ENCODE peak calls at places on chromosomes 5 and 9, in nine cellular contexts. L is HCEC 1CT; C is NCI-H345; T is RCC 7860; U is midbrain; B is adipocyte; Y is A549; M is stimulated activated CD8-positive, alpha-beta memory T cell treated with anti-CD3 and anti-CD28 coated beads, Interleukin-4, amount 100 ng/mL, for 1 hour; O is fibroblast of pulmonary artery. N is an unnamed sample.

GRCh38 chr9:5799314-5799713 is 33.6 kb downstream of the ERMP1 start:
- DNase-seq in Y (peak), O (peak), C (peak), U (peak), T (peak), B (peak), L (peak), M (no peak), N (peak)

GRCh38 chr5:132103380-132103951 is 29.9 kb downstream of the CSF2 start:
- DNase-seq in B (peak), M (peak), C (no peak), O (peak), U (peak), Y (peak), L (peak), T (peak), N (peak)

GRCh38 chr9:8179381-8180053 is 379.9 kb upstream of the DMAC1 start:
- DNase-seq in Y (no peak), L (no peak), T (no peak), C (no peak), M (no peak), U (peak), B (no peak), O (no peak), N (no peak)

GRCh38 chr5:33984671-33985124 is at the start of gene SLC45A2:
- DNase-seq in T (no peak), C (no peak), Y (no peak), L (no peak), M (no peak), U (no peak), O (peak), B (no peak), N (no peak)

GRCh38 chr9:83622433-83622813 is 520 bp upstream of the IDNK start:
- DNase-seq in T (no peak), M (no peak), L (no peak), C (no peak), Y (peak), U (no peak), B (no peak), O (no peak), N (no peak)

GRCh38 chr9:97386265-97386633 is 25.6 kb upstream of the TDRD7 start:
- DNase-seq in T (no peak), O (no peak), L (no peak), M (no peak), C (no peak), B (no peak), Y (no peak), U (no peak), N (no peak)

GRCh38 chr9:112878752-112879151 is 11.9 kb downstream of the SLC46A2 start:
- DNase-seq in C (no peak), U (no peak), L (no peak), B (no peak), Y (no peak), M (no peak), T (no peak), O (no peak), N (no peak)

GRCh38 chr5:7754997-7755596 is 95.8 kb downstream of the CFAP90 start:
- DNase-seq in C (no peak), O (peak), L (no peak), U (peak), Y (peak), T (peak), M (no peak), B (peak), N (peak)

GRCh38 chr9:20191239-20191840 is 402.5 kb upstream of the SLC24A2 start:
- DNase-seq in C (no peak), L (peak), M (no peak), T (no peak), Y (peak), B (no peak), U (no peak), O (no peak), N (no peak)

GRCh38 chr5:9483251-9483650 is 62.6 kb downstream of the SEMA5A start:
- DNase-seq in C (no peak), L (peak), B (peak), O (no peak), M (no peak), Y (no peak), U (no peak), T (no peak), N (no peak)

GRCh38 chr5:137594717-137595116 is 95.6 kb upstream of the SPOCK1 start:
- DNase-seq in B (peak), L (no peak), C (no peak), M (no peak), O (peak), U (no peak), Y (no peak), T (no peak), N (no peak)

GRCh38 chr9:127177221-127177620 is 54.8 kb upstream of the ANGPTL2 start:
- DNase-seq in L (no peak), B (no peak), O (no peak), T (no peak), M (no peak), C (no peak), U (no peak), Y (no peak), N (no peak)

GRCh38 chr9:133487331-133487725 is 8.4 kb upstream of the SLC2A6 start:
- DNase-seq in L (no peak), M (no peak), U (no peak), B (no peak), T (no peak), Y (no peak), O (no peak), C (no peak), N (no peak)

GRCh38 chr9:122866079-122866478 is 37.7 kb upstream of the PDCL start:
- DNase-seq in C (no peak), O (no peak), Y (no peak), M (no peak), T (no peak), U (no peak), L (no peak), B (no peak), N (no peak)

GRCh38 chr9:91060520-91061343 is 259.1 kb downstream of the SYK start:
- DNase-seq in U (no peak), Y (peak), M (no peak), O (peak), B (peak), C (peak), L (peak), T (peak), N (peak)

GRCh38 chr9:16320338-16320902 is 550.0 kb downstream of the BNC2 start:
- DNase-seq in Y (no peak), U (no peak), L (no peak), T (no peak), O (no peak), M (no peak), C (no peak), B (no peak), N (no peak)

GRCh38 chr9:112174223-112174964 is 703 bp downstream of the SUSD1 start:
- DNase-seq in C (peak), L (peak), U (no peak), T (peak), O (no peak), M (peak), Y (peak), B (peak), N (peak)

GRCh38 chr9:12980482-12980881 is 205.7 kb downstream of the LURAP1L start:
- DNase-seq in U (no peak), L (no peak), B (no peak), T (no peak), O (no peak), Y (no peak), C (no peak), M (no peak), N (no peak)

GRCh38 chr9:73093740-73094379 is 57.8 kb upstream of the ANXA1 start:
- DNase-seq in U (no peak), L (peak), T (no peak), O (peak), C (no peak), Y (no peak), B (peak), M (no peak), N (peak)

GRCh38 chr9:5870691-5871090 is 20.0 kb upstream of the MLANA start:
- DNase-seq in U (no peak), M (no peak), L (no peak), T (no peak), B (no peak), Y (no peak), O (no peak), C (peak), N (peak)

GRCh38 chr5:473344-474192 is 30.6 kb downstream of the EXOC3 start:
- DNase-seq in L (peak), M (no peak), Y (peak), O (peak), C (peak), U (no peak), T (no peak), B (peak), N (peak)

GRCh38 chr9:132168347-132168746 is 6.5 kb downstream of the NTNG2 start:
- DNase-seq in L (no peak), O (peak), C (no peak), U (peak), T (peak), M (no peak), B (no peak), Y (no peak), N (no peak)

GRCh38 chr9:111158375-111158774 is 120.1 kb upstream of the LPAR1 start:
- DNase-seq in B (peak), Y (no peak), T (no peak), O (no peak), L (no peak), M (no peak), U (no peak), C (no peak), N (no peak)

GRCh38 chr5:171419663-171420428 is 399 bp downstream of the FGF18 start:
- DNase-seq in L (no peak), Y (peak), C (peak), O (peak), B (peak), M (no peak), T (no peak), U (no peak), N (no peak)

GRCh38 chr5:77394064-77394716 is 97.9 kb downstream of the WDR41 start:
- DNase-seq in C (no peak), M (no peak), O (no peak), Y (no peak), L (no peak), T (no peak), B (no peak), U (no peak), N (no peak)

GRCh38 chr9:18798106-18798505 is 234.9 kb downstream of the SAXO1 start:
- DNase-seq in T (no peak), C (no peak), M (no peak), L (no peak), Y (no peak), U (no peak), O (no peak), B (peak), N (no peak)

GRCh38 chr5:52776116-52776515 is 11.6 kb upstream of the ITGA1 start:
- DNase-seq in T (no peak), O (no peak), Y (no peak), L (no peak), B (no peak), U (no peak), M (no peak), C (no peak), N (no peak)

GRCh38 chr9:35731415-35732184 is 395 bp downstream of the TLN1 start:
- DNase-seq in M (no peak), L (no peak), C (peak), O (no peak), T (peak), Y (peak), U (no peak), B (no peak), N (peak)

GRCh38 chr5:157959355-157959754 is 100.4 kb upstream of the CLINT1 start:
- DNase-seq in C (peak), U (no peak), M (no peak), Y (no peak), O (no peak), T (no peak), L (no peak), B (no peak), N (no peak)

GRCh38 chr9:35826071-35826701 is 2.3 kb downstream of the FAM221B start:
- DNase-seq in L (peak), M (no peak), T (no peak), B (peak), U (peak), Y (peak), C (peak), O (peak), N (peak)

GRCh38 chr9:87890866-87891265 is 8.2 kb downstream of the SPATA31E1 start:
- DNase-seq in O (no peak), C (no peak), L (no peak), Y (no peak), U (no peak), M (no peak), T (no peak), B (no peak), N (no peak)